ENCODE peak calls at places on chromosomes 1 and 21, in eight cellular contexts. One of them, this sample, is unnamed.

GRCh38 chr1:185159966-185160365 is 3.0 kb downstream of the SWT1 start:
- DNase-seq in fibroblast of lung: no peak
- DNase-seq in K562: no peak
- DNase-seq in kidney: no peak
- DNase-seq in transverse colon: no peak
- DNase-seq in fibroblast of the aortic adventitia: peak
- DNase-seq in tibial nerve: no peak
- DNase-seq in fibroblast of villous mesenchyme: no peak
- DNase-seq in this sample: no peak

GRCh38 chr1:231808990-231809389 is 182.4 kb downstream of the DISC1 start:
- DNase-seq in fibroblast of villous mesenchyme: peak
- DNase-seq in transverse colon: no peak
- DNase-seq in fibroblast of lung: peak
- DNase-seq in tibial nerve: no peak
- DNase-seq in K562: peak
- DNase-seq in kidney: no peak
- DNase-seq in fibroblast of the aortic adventitia: peak
- DNase-seq in this sample: no peak

GRCh38 chr1:107262472-107263286 is 121.8 kb downstream of the NTNG1 start:
- DNase-seq in tibial nerve: no peak
- DNase-seq in fibroblast of villous mesenchyme: no peak
- DNase-seq in kidney: no peak
- DNase-seq in K562: no peak
- DNase-seq in fibroblast of lung: no peak
- DNase-seq in transverse colon: no peak
- DNase-seq in fibroblast of the aortic adventitia: no peak
- DNase-seq in this sample: no peak

GRCh38 chr1:16204634-16205332 is 7.7 kb downstream of the ARHGEF19 start:
- DNase-seq in kidney: no peak
- DNase-seq in fibroblast of the aortic adventitia: no peak
- DNase-seq in fibroblast of lung: no peak
- DNase-seq in transverse colon: peak
- DNase-seq in fibroblast of villous mesenchyme: peak
- DNase-seq in tibial nerve: no peak
- DNase-seq in K562: peak
- DNase-seq in this sample: no peak

GRCh38 chr1:236342403-236343245 is 51.5 kb upstream of the EDARADD start:
- DNase-seq in transverse colon: no peak
- DNase-seq in tibial nerve: no peak
- DNase-seq in kidney: no peak
- DNase-seq in fibroblast of lung: no peak
- DNase-seq in fibroblast of villous mesenchyme: peak
- DNase-seq in K562: no peak
- DNase-seq in fibroblast of the aortic adventitia: no peak
- DNase-seq in this sample: no peak

GRCh38 chr1:81330111-81330510 is 470.6 kb upstream of the ADGRL2 start:
- DNase-seq in fibroblast of villous mesenchyme: no peak
- DNase-seq in K562: no peak
- DNase-seq in tibial nerve: no peak
- DNase-seq in kidney: no peak
- DNase-seq in fibroblast of lung: no peak
- DNase-seq in fibroblast of the aortic adventitia: no peak
- DNase-seq in transverse colon: no peak
- DNase-seq in this sample: no peak

GRCh38 chr1:205926636-205927035 is 16.6 kb downstream of the SLC26A9 start:
- DNase-seq in kidney: no peak
- DNase-seq in transverse colon: no peak
- DNase-seq in fibroblast of the aortic adventitia: no peak
- DNase-seq in fibroblast of lung: no peak
- DNase-seq in tibial nerve: no peak
- DNase-seq in K562: no peak
- DNase-seq in fibroblast of villous mesenchyme: no peak
- DNase-seq in this sample: peak

GRCh38 chr21:29904359-29905282 is 35.2 kb downstream of the GRIK1 start:
- DNase-seq in tibial nerve: no peak
- DNase-seq in fibroblast of villous mesenchyme: peak
- DNase-seq in K562: peak
- DNase-seq in fibroblast of the aortic adventitia: peak
- DNase-seq in transverse colon: no peak
- DNase-seq in kidney: no peak
- DNase-seq in fibroblast of lung: peak
- DNase-seq in this sample: no peak

GRCh38 chr1:172940170-172940855 is 110.4 kb downstream of the TNFSF18 start:
- DNase-seq in kidney: no peak
- DNase-seq in fibroblast of lung: peak
- DNase-seq in K562: no peak
- DNase-seq in fibroblast of villous mesenchyme: peak
- DNase-seq in tibial nerve: no peak
- DNase-seq in transverse colon: no peak
- DNase-seq in fibroblast of the aortic adventitia: peak
- DNase-seq in this sample: no peak

GRCh38 chr1:226603976-226604845 is 55.6 kb downstream of the STUM start:
- DNase-seq in fibroblast of villous mesenchyme: peak
- DNase-seq in fibroblast of lung: no peak
- DNase-seq in fibroblast of the aortic adventitia: no peak
- DNase-seq in kidney: peak
- DNase-seq in transverse colon: no peak
- DNase-seq in K562: no peak
- DNase-seq in tibial nerve: no peak
- DNase-seq in this sample: no peak

GRCh38 chr1:221069956-221070355 is 190.7 kb downstream of the HLX start:
- DNase-seq in fibroblast of lung: no peak
- DNase-seq in kidney: no peak
- DNase-seq in fibroblast of the aortic adventitia: no peak
- DNase-seq in K562: no peak
- DNase-seq in fibroblast of villous mesenchyme: no peak
- DNase-seq in tibial nerve: no peak
- DNase-seq in transverse colon: no peak
- DNase-seq in this sample: no peak

GRCh38 chr1:94130851-94131595 is 10.1 kb upstream of the ABCA4 start:
- DNase-seq in fibroblast of lung: no peak
- DNase-seq in K562: no peak
- DNase-seq in transverse colon: no peak
- DNase-seq in tibial nerve: no peak
- DNase-seq in fibroblast of the aortic adventitia: no peak
- DNase-seq in kidney: no peak
- DNase-seq in fibroblast of villous mesenchyme: peak
- DNase-seq in this sample: no peak

GRCh38 chr21:36203603-36203889 is 46.9 kb downstream of the DOP1B start:
- DNase-seq in fibroblast of the aortic adventitia: peak
- DNase-seq in kidney: peak
- DNase-seq in transverse colon: no peak
- DNase-seq in fibroblast of villous mesenchyme: peak
- DNase-seq in tibial nerve: no peak
- DNase-seq in fibroblast of lung: peak
- DNase-seq in K562: peak
- DNase-seq in this sample: no peak

GRCh38 chr1:42319871-42320484 is 15.1 kb downstream of the FOXJ3 start:
- DNase-seq in fibroblast of villous mesenchyme: peak
- DNase-seq in fibroblast of the aortic adventitia: no peak
- DNase-seq in kidney: no peak
- DNase-seq in fibroblast of lung: no peak
- DNase-seq in tibial nerve: no peak
- DNase-seq in transverse colon: peak
- DNase-seq in K562: peak
- DNase-seq in this sample: no peak

GRCh38 chr1:18635833-18636671 is 5.4 kb downstream of the PAX7 start:
- DNase-seq in tibial nerve: no peak
- DNase-seq in fibroblast of the aortic adventitia: no peak
- DNase-seq in K562: no peak
- DNase-seq in fibroblast of villous mesenchyme: no peak
- DNase-seq in transverse colon: no peak
- DNase-seq in kidney: no peak
- DNase-seq in fibroblast of lung: no peak
- DNase-seq in this sample: no peak
- TF ChIP-seq CTCF in tibial nerve: no peak
- TF ChIP-seq CTCF in fibroblast of the aortic adventitia: no peak
- TF ChIP-seq CTCF in K562: no peak
- TF ChIP-seq CTCF in fibroblast of villous mesenchyme: no peak
- TF ChIP-seq CTCF in transverse colon: no peak
- TF ChIP-seq CTCF in kidney: no peak
- TF ChIP-seq CTCF in fibroblast of lung: no peak
- TF ChIP-seq CTCF in this sample: no peak

GRCh38 chr1:61079276-61079897 is 3.0 kb upstream of the NFIA start:
- DNase-seq in K562: peak
- DNase-seq in transverse colon: peak
- DNase-seq in fibroblast of villous mesenchyme: no peak
- DNase-seq in kidney: no peak
- DNase-seq in fibroblast of lung: no peak
- DNase-seq in fibroblast of the aortic adventitia: no peak
- DNase-seq in tibial nerve: peak
- DNase-seq in this sample: no peak
- H3K4me3 ChIP-seq in K562: no peak
- H3K4me3 ChIP-seq in transverse colon: no peak
- H3K4me3 ChIP-seq in fibroblast of villous mesenchyme: peak
- H3K4me3 ChIP-seq in kidney: peak
- H3K4me3 ChIP-seq in fibroblast of lung: no peak
- H3K4me3 ChIP-seq in fibroblast of the aortic adventitia: peak
- H3K4me3 ChIP-seq in tibial nerve: peak
- H3K4me3 ChIP-seq in this sample: no peak

GRCh38 chr21:31180256-31181088 is 142.2 kb upstream of the KRTAP19-8 start:
- DNase-seq in fibroblast of the aortic adventitia: peak
- DNase-seq in K562: peak
- DNase-seq in kidney: no peak
- DNase-seq in tibial nerve: peak
- DNase-seq in fibroblast of lung: peak
- DNase-seq in fibroblast of villous mesenchyme: peak
- DNase-seq in transverse colon: no peak
- DNase-seq in this sample: no peak
- TF ChIP-seq CTCF in fibroblast of the aortic adventitia: peak
- TF ChIP-seq CTCF in K562: peak
- TF ChIP-seq CTCF in kidney: peak
- TF ChIP-seq CTCF in tibial nerve: peak
- TF ChIP-seq CTCF in fibroblast of lung: peak
- TF ChIP-seq CTCF in fibroblast of villous mesenchyme: peak
- TF ChIP-seq CTCF in transverse colon: no peak
- TF ChIP-seq CTCF in this sample: no peak

DNA sequence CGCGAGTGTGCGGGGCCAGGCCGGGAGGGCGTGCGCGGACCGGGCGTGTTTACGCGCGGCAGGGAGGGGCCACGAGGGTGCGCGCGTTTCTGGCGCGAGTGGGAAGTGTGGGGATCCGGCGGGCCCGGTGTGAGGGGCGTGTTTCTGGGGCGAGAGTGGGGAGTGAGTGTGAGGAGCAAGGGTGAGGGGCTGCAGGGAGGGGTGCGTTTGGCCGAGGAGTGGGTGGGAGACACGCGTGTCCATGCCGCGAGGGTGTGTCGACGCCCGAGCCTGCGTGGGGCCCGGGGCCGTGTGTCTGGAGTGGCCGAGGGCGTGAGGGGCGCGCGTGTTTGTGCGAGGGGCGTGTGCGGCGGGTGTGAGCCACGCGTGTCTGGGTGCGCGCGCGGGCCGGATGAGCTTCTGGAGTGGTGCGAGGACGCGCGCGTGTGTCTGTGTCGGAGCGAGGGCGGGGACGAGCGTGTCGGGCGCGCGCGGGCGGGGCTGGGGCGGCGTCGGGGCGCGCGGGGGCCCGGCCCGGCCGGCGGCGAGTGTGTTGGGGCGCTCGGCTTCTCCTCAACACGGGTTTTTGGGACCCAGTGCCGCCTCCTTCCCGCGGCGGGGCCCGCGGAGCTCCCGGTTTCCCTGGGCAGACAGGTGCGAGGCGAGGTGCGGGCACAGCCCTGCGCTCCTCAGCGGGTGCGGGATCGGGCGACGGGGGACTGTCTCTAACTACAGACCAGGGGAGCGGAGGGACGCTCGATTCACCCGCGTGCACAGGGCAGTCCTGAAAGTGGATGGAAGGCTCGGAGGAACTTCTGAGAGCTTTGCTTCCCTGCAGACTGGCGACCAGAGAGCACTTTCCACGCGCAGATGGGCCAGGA is 65.8 kb upstream of the VAMP3 start:
- DNase-seq in fibroblast of villous mesenchyme: no peak
- DNase-seq in tibial nerve: no peak
- DNase-seq in kidney: no peak
- DNase-seq in fibroblast of the aortic adventitia: no peak
- DNase-seq in transverse colon: peak
- DNase-seq in K562: no peak
- DNase-seq in fibroblast of lung: no peak
- DNase-seq in this sample: peak
- H3K4me3 ChIP-seq in fibroblast of villous mesenchyme: peak
- H3K4me3 ChIP-seq in tibial nerve: peak
- H3K4me3 ChIP-seq in kidney: peak
- H3K4me3 ChIP-seq in fibroblast of the aortic adventitia: peak
- H3K4me3 ChIP-seq in transverse colon: peak
- H3K4me3 ChIP-seq in K562: peak
- H3K4me3 ChIP-seq in fibroblast of lung: no peak
- H3K4me3 ChIP-seq in this sample: peak

DNA sequence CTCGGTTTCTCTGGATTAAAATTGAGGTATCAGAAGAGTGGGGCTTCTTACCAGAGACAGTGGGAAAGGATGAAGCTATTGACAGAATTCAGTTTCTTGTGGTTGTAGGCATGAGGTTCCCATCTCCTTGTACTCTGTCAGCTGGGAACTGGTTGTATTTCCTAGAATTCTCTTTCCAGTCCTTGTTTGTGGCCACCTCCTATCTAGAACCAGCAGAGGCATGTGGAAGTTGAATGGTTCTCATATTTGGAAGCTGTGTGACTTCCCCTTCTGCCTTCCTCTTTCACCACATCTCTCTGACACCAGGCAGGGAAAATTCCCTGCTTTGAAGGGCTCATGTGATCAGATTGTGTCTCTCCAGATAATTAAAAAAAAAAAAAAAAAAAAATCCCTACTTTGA is 457.7 kb upstream of the ADAMTS5 start:
- DNase-seq in tibial nerve: no peak
- DNase-seq in fibroblast of lung: no peak
- DNase-seq in fibroblast of villous mesenchyme: peak
- DNase-seq in transverse colon: no peak
- DNase-seq in kidney: no peak
- DNase-seq in K562: no peak
- DNase-seq in fibroblast of the aortic adventitia: peak
- DNase-seq in this sample: no peak
- TF ChIP-seq CTCF in tibial nerve: no peak
- TF ChIP-seq CTCF in fibroblast of lung: no peak
- TF ChIP-seq CTCF in fibroblast of villous mesenchyme: no peak
- TF ChIP-seq CTCF in transverse colon: no peak
- TF ChIP-seq CTCF in kidney: no peak
- TF ChIP-seq CTCF in K562: no peak
- TF ChIP-seq CTCF in fibroblast of the aortic adventitia: no peak
- TF ChIP-seq CTCF in this sample: no peak